ENCODE peak calls at places on chromosomes 5 and 9, in eight cellular contexts. One of them, this sample, is unnamed. For H3K4me1, the result is how much of the 10 kb centered on the place peaks cover.

GRCh38 chr9:124629600-124629999 is 122.4 kb upstream of the NR5A1 start:
- DNase-seq in left ventricle myocardium inferior: no peak
- DNase-seq in heart left ventricle: no peak
- DNase-seq in spleen: no peak
- DNase-seq in naive thymus-derived CD4-positive, alpha-beta T cell: no peak
- DNase-seq in Caco-2: no peak
- DNase-seq in keratinocyte: no peak
- DNase-seq in cardiac muscle cell: no peak
- DNase-seq in this sample: no peak

GRCh38 chr9:137275937-137276756 is 1.4 kb upstream of the TOR4A start:
- DNase-seq in left ventricle myocardium inferior: no peak
- DNase-seq in heart left ventricle: peak
- DNase-seq in spleen: peak
- DNase-seq in naive thymus-derived CD4-positive, alpha-beta T cell: no peak
- DNase-seq in Caco-2: no peak
- DNase-seq in keratinocyte: no peak
- DNase-seq in cardiac muscle cell: no peak
- DNase-seq in this sample: no peak

GRCh38 chr5:64505769-64506566 is at the start of gene RGS7BP:
- DNase-seq in left ventricle myocardium inferior: peak
- DNase-seq in heart left ventricle: peak
- DNase-seq in spleen: peak
- DNase-seq in naive thymus-derived CD4-positive, alpha-beta T cell: no peak
- DNase-seq in Caco-2: no peak
- DNase-seq in keratinocyte: no peak
- DNase-seq in cardiac muscle cell: peak
- DNase-seq in this sample: no peak

GRCh38 chr5:150353395-150353675 is 4.2 kb upstream of the TCOF1 start:
- DNase-seq in left ventricle myocardium inferior: no peak
- DNase-seq in heart left ventricle: no peak
- DNase-seq in spleen: no peak
- DNase-seq in naive thymus-derived CD4-positive, alpha-beta T cell: no peak
- DNase-seq in Caco-2: no peak
- DNase-seq in keratinocyte: no peak
- DNase-seq in cardiac muscle cell: no peak
- DNase-seq in this sample: no peak

GRCh38 chr9:96858670-96859069 is 4.4 kb upstream of the ZNF782 start:
- DNase-seq in left ventricle myocardium inferior: no peak
- DNase-seq in heart left ventricle: no peak
- DNase-seq in spleen: no peak
- DNase-seq in naive thymus-derived CD4-positive, alpha-beta T cell: no peak
- DNase-seq in Caco-2: no peak
- DNase-seq in keratinocyte: no peak
- DNase-seq in cardiac muscle cell: no peak
- DNase-seq in this sample: no peak

GRCh38 chr9:110180713-110181434 is 27.1 kb downstream of the C9orf152 start:
- DNase-seq in left ventricle myocardium inferior: no peak
- DNase-seq in heart left ventricle: no peak
- DNase-seq in spleen: no peak
- DNase-seq in naive thymus-derived CD4-positive, alpha-beta T cell: no peak
- DNase-seq in Caco-2: no peak
- DNase-seq in keratinocyte: no peak
- DNase-seq in cardiac muscle cell: no peak
- DNase-seq in this sample: no peak

GRCh38 chr5:142703153-142703552 is 17.3 kb upstream of the FGF1 start:
- DNase-seq in left ventricle myocardium inferior: no peak
- DNase-seq in heart left ventricle: no peak
- DNase-seq in spleen: no peak
- DNase-seq in naive thymus-derived CD4-positive, alpha-beta T cell: no peak
- DNase-seq in Caco-2: no peak
- DNase-seq in keratinocyte: no peak
- DNase-seq in cardiac muscle cell: no peak
- DNase-seq in this sample: no peak

GRCh38 chr9:94743035-94743954 is 16.8 kb downstream of the AOPEP start:
- DNase-seq in left ventricle myocardium inferior: no peak
- DNase-seq in heart left ventricle: no peak
- DNase-seq in spleen: no peak
- DNase-seq in naive thymus-derived CD4-positive, alpha-beta T cell: no peak
- DNase-seq in Caco-2: no peak
- DNase-seq in keratinocyte: no peak
- DNase-seq in cardiac muscle cell: no peak
- DNase-seq in this sample: peak

GRCh38 chr9:76810377-76810957 is 46.2 kb downstream of the PCA3 start:
- DNase-seq in left ventricle myocardium inferior: no peak
- DNase-seq in heart left ventricle: no peak
- DNase-seq in spleen: no peak
- DNase-seq in naive thymus-derived CD4-positive, alpha-beta T cell: no peak
- DNase-seq in Caco-2: peak
- DNase-seq in keratinocyte: peak
- DNase-seq in cardiac muscle cell: peak
- DNase-seq in this sample: no peak

GRCh38 chr5:143824851-143825720 is 13.1 kb downstream of the HMHB1 start:
- DNase-seq in left ventricle myocardium inferior: peak
- DNase-seq in heart left ventricle: peak
- DNase-seq in spleen: peak
- DNase-seq in naive thymus-derived CD4-positive, alpha-beta T cell: peak
- DNase-seq in Caco-2: peak
- DNase-seq in keratinocyte: peak
- DNase-seq in cardiac muscle cell: peak
- DNase-seq in this sample: peak

GRCh38 chr5:75837258-75837841 is 120.1 kb upstream of the POC5 start:
- DNase-seq in left ventricle myocardium inferior: no peak
- DNase-seq in heart left ventricle: no peak
- DNase-seq in spleen: no peak
- DNase-seq in naive thymus-derived CD4-positive, alpha-beta T cell: no peak
- DNase-seq in Caco-2: no peak
- DNase-seq in keratinocyte: no peak
- DNase-seq in cardiac muscle cell: no peak
- DNase-seq in this sample: no peak

DNA sequence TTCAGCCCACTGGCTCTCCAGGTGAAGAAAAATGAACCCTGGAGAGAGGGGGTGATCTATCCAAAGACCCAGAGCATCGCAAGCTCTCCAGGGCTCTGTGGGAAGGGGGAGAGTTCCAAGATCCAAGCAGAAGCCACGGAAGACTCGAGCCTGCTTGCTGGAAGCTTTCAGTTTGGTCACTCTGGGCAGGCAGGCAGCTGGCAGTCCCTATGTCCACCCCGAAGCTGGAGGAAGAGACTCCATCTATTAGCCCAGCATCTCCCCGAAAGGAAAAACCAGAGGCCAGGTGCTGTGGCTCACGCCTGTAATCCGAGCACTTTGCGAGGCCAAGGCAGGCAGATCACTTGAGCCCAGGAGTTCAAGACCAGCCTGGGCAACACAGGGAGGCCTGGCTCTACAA is 10.7 kb upstream of the SPARC start:
- DNase-seq in left ventricle myocardium inferior: no peak
- DNase-seq in heart left ventricle: no peak
- DNase-seq in spleen: no peak
- DNase-seq in naive thymus-derived CD4-positive, alpha-beta T cell: no peak
- DNase-seq in Caco-2: no peak
- DNase-seq in keratinocyte: no peak
- DNase-seq in cardiac muscle cell: no peak
- DNase-seq in this sample: no peak
- H3K4me3 ChIP-seq in left ventricle myocardium inferior: no peak
- H3K4me3 ChIP-seq in heart left ventricle: no peak
- H3K4me3 ChIP-seq in spleen: no peak
- H3K4me3 ChIP-seq in naive thymus-derived CD4-positive, alpha-beta T cell: no peak
- H3K4me3 ChIP-seq in Caco-2: no peak
- H3K4me3 ChIP-seq in keratinocyte: no peak
- H3K4me3 ChIP-seq in cardiac muscle cell: no peak
- H3K4me3 ChIP-seq in this sample: no peak

GRCh38 chr9:113616116-113616515 is 152.6 kb downstream of the RGS3 start:
- DNase-seq in left ventricle myocardium inferior: no peak
- DNase-seq in heart left ventricle: no peak
- DNase-seq in spleen: peak
- DNase-seq in naive thymus-derived CD4-positive, alpha-beta T cell: no peak
- DNase-seq in Caco-2: no peak
- DNase-seq in keratinocyte: no peak
- DNase-seq in cardiac muscle cell: no peak
- DNase-seq in this sample: no peak
- H3K4me1 ChIP-seq in left ventricle myocardium inferior: half or more
- H3K4me1 ChIP-seq in heart left ventricle: under half
- H3K4me1 ChIP-seq in spleen: half or more
- H3K4me1 ChIP-seq in naive thymus-derived CD4-positive, alpha-beta T cell: under half
- H3K4me1 ChIP-seq in Caco-2: under half
- H3K4me1 ChIP-seq in keratinocyte: under half
- H3K4me1 ChIP-seq in cardiac muscle cell: under half
- H3K4me1 ChIP-seq in this sample: under half

GRCh38 chr5:120852222-120852860 is 388.2 kb downstream of the PRR16 start:
- DNase-seq in left ventricle myocardium inferior: no peak
- DNase-seq in heart left ventricle: no peak
- DNase-seq in spleen: no peak
- DNase-seq in naive thymus-derived CD4-positive, alpha-beta T cell: no peak
- DNase-seq in Caco-2: no peak
- DNase-seq in keratinocyte: no peak
- DNase-seq in cardiac muscle cell: peak
- DNase-seq in this sample: no peak
- H3K4me3 ChIP-seq in left ventricle myocardium inferior: no peak
- H3K4me3 ChIP-seq in heart left ventricle: no peak
- H3K4me3 ChIP-seq in spleen: no peak
- H3K4me3 ChIP-seq in naive thymus-derived CD4-positive, alpha-beta T cell: no peak
- H3K4me3 ChIP-seq in Caco-2: no peak
- H3K4me3 ChIP-seq in keratinocyte: no peak
- H3K4me3 ChIP-seq in cardiac muscle cell: no peak
- H3K4me3 ChIP-seq in this sample: no peak

GRCh38 chr9:121638399-121638798 is 13.0 kb upstream of the DAB2IP start:
- DNase-seq in left ventricle myocardium inferior: no peak
- DNase-seq in heart left ventricle: peak
- DNase-seq in spleen: no peak
- DNase-seq in naive thymus-derived CD4-positive, alpha-beta T cell: no peak
- DNase-seq in Caco-2: no peak
- DNase-seq in keratinocyte: no peak
- DNase-seq in cardiac muscle cell: no peak
- DNase-seq in this sample: no peak

GRCh38 chr9:121638901-121639592 is 12.4 kb upstream of the DAB2IP start:
- DNase-seq in left ventricle myocardium inferior: no peak
- DNase-seq in heart left ventricle: peak
- DNase-seq in spleen: no peak
- DNase-seq in naive thymus-derived CD4-positive, alpha-beta T cell: no peak
- DNase-seq in Caco-2: no peak
- DNase-seq in keratinocyte: no peak
- DNase-seq in cardiac muscle cell: no peak
- DNase-seq in this sample: no peak

GRCh38 chr9:121636411-121636865 is 15.0 kb upstream of the DAB2IP start:
- DNase-seq in left ventricle myocardium inferior: no peak
- DNase-seq in heart left ventricle: peak
- DNase-seq in spleen: no peak
- DNase-seq in naive thymus-derived CD4-positive, alpha-beta T cell: no peak
- DNase-seq in Caco-2: no peak
- DNase-seq in keratinocyte: peak
- DNase-seq in cardiac muscle cell: no peak
- DNase-seq in this sample: no peak

GRCh38 chr9:121636978-121637377 is 14.5 kb upstream of the DAB2IP start:
- DNase-seq in left ventricle myocardium inferior: no peak
- DNase-seq in heart left ventricle: no peak
- DNase-seq in spleen: no peak
- DNase-seq in naive thymus-derived CD4-positive, alpha-beta T cell: no peak
- DNase-seq in Caco-2: no peak
- DNase-seq in keratinocyte: no peak
- DNase-seq in cardiac muscle cell: no peak
- DNase-seq in this sample: no peak

DNA sequence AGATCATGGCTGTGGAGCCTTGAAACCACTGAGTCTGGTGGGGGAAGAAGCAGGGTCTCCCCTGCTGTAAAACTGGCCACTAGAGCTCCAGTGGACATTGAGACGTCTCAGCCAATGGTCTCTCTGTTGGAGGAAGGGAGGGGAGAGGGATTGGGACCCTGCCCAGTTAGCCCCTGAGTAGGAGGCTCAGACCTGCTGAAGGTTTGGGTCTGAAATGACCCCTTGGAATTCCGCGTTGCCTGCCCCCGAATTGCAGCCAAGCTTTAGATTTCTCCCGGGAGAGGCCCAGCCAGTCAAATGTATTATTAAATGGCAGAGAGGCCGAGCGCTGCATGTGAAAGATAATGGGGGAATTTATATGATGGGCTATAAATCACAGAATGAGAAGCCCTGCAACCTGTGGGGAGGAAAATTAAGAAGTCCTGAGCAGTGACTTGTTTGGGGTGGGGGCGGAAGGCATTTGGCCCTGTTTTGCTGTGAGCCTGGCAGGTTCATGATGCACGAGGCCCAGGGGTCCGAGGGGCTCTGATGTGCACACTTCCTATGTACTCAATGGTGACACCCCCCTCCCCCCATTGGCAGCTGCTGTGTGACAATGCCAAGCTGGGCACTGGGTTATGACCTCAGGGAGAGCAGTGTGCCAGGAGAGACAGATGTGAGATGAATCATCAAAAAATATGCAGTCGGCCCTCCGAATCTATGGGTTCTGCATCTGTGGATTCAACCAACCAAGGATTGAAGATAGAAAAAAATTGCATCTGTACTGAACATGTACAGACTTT is 13.8 kb upstream of the DAB2IP start:
- DNase-seq in left ventricle myocardium inferior: no peak
- DNase-seq in heart left ventricle: peak
- DNase-seq in spleen: no peak
- DNase-seq in naive thymus-derived CD4-positive, alpha-beta T cell: no peak
- DNase-seq in Caco-2: no peak
- DNase-seq in keratinocyte: no peak
- DNase-seq in cardiac muscle cell: no peak
- DNase-seq in this sample: no peak
- H3K4me1 ChIP-seq in left ventricle myocardium inferior: half or more
- H3K4me1 ChIP-seq in heart left ventricle: under half
- H3K4me1 ChIP-seq in spleen: under half
- H3K4me1 ChIP-seq in naive thymus-derived CD4-positive, alpha-beta T cell: under half
- H3K4me1 ChIP-seq in Caco-2: under half
- H3K4me1 ChIP-seq in keratinocyte: under half
- H3K4me1 ChIP-seq in cardiac muscle cell: under half
- H3K4me1 ChIP-seq in this sample: under half

DNA sequence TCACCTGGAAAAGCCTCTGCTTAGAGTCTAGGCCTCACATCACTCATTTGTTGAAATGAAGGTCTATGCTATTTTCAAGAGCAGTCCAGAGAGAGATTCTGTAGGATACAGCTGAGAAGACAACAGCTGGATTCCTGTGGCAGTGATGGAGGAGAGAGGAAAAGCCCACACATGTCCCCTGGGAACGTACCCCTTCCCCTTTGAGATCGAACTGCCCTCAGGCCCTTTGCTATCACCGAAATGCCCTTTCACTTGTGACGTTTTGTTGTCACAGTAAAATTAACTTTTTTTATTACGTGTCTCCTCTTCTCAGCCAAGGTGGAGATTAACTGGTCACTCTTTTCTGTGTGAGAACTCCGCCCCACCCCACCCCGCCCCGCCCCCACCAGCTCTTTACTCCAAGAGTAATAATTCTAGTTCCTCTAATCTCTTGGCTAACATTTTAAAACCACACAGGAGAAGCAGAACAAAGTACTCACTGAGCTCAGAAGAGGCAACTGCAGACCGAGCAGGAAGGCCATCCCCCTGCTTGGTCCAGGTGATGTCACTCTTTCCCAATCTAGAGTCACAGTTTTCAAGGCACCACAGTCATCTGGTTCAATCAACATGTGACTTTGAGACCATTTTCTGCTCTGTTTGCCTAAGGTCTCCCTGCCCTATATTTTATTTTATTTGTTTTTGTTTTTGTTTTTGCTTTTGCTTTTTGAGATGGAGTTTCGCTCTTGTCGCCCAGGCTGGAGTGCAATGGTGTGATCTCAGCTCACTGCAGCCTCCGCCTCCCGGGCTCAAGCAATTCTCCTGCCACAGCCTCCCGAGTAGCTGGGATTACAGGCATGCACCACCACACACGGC is 105.6 kb downstream of the SUSD1 start:
- DNase-seq in left ventricle myocardium inferior: no peak
- DNase-seq in heart left ventricle: no peak
- DNase-seq in spleen: no peak
- DNase-seq in naive thymus-derived CD4-positive, alpha-beta T cell: no peak
- DNase-seq in Caco-2: peak
- DNase-seq in keratinocyte: no peak
- DNase-seq in cardiac muscle cell: no peak
- DNase-seq in this sample: no peak
- H3K4me3 ChIP-seq in left ventricle myocardium inferior: no peak
- H3K4me3 ChIP-seq in heart left ventricle: no peak
- H3K4me3 ChIP-seq in spleen: no peak
- H3K4me3 ChIP-seq in naive thymus-derived CD4-positive, alpha-beta T cell: no peak
- H3K4me3 ChIP-seq in Caco-2: no peak
- H3K4me3 ChIP-seq in keratinocyte: no peak
- H3K4me3 ChIP-seq in cardiac muscle cell: no peak
- H3K4me3 ChIP-seq in this sample: no peak